ENCODE peak calls at places on chromosomes 4 and X, in five cellular contexts. N is transverse colon; L is CD4-positive, alpha-beta T cell; C is cardiac muscle cell; Q is K562. W is an unnamed sample.

GRCh38 chr4:8403173-8403753 is 37.3 kb downstream of the ACOX3 start:
- DNase-seq in N (peak; percentile 75), L (peak; percentile 47), C (peak; percentile 90), Q (peak; percentile 75), W (peak; percentile 66)

GRCh38 chrX:138866643-138867042 is 155.1 kb upstream of the FGF13 start:
- DNase-seq in N (no peak), L (no peak), C (no peak), Q (no peak), W (no peak)

GRCh38 chrX:85109235-85109634 is 105.6 kb downstream of the APOOL start:
- DNase-seq in N (no peak), L (no peak), C (peak; percentile 3), Q (peak; percentile 60), W (peak; percentile 4)

GRCh38 chrX:120401301-120401700 is 39.4 kb downstream of the ATP1B4 start:
- DNase-seq in N (no peak), L (no peak), C (peak; percentile 2), Q (no peak), W (no peak)

GRCh38 chr4:89123418-89123817 is 12.1 kb downstream of the TIGD2 start:
- DNase-seq in N (no peak), L (no peak), C (no peak), Q (no peak), W (no peak)

GRCh38 chr4:8917868-8918783 is 46.5 kb upstream of the HMX1 start:
- DNase-seq in N (peak; percentile 50), L (peak; percentile 54), C (peak; percentile 45), Q (peak; percentile 48), W (peak; percentile 68)

GRCh38 chrX:140508958-140509357 is 4.1 kb upstream of the SOX3 start:
- DNase-seq in N (no peak), L (no peak), C (no peak), Q (no peak), W (no peak)

GRCh38 chrX:103533428-103534216 is 14.3 kb upstream of the RAB40A start:
- DNase-seq in N (peak; percentile 83), L (peak; percentile 60), C (peak; percentile 84), Q (peak; percentile 71), W (peak; percentile 75)

GRCh38 chr4:94390804-94391410 is 48.3 kb upstream of the HPGDS start:
- DNase-seq in N (no peak), L (no peak), C (peak; percentile 25), Q (peak; percentile 42), W (no peak)

GRCh38 chr4:56465599-56466295 is 1.7 kb upstream of the SRP72 start:
- DNase-seq in N (no peak), L (no peak), C (peak; percentile 39), Q (peak; percentile 34), W (no peak)

GRCh38 chr4:56468097-56468422 is 643 bp downstream of the SRP72 start:
- DNase-seq in N (peak; percentile 50), L (peak; percentile 7), C (peak; percentile 35), Q (peak; percentile 69), W (peak; percentile 38)

GRCh38 chr4:56466910-56467283 is 520 bp upstream of the SRP72 start:
- DNase-seq in N (no peak), L (no peak), C (no peak), Q (peak; percentile 17), W (no peak)

GRCh38 chr4:56469489-56470210 is 2.2 kb downstream of the SRP72 start:
- DNase-seq in N (no peak), L (no peak), C (peak; percentile 10), Q (no peak), W (no peak)

GRCh38 chr4:56467284-56468096 is at the start of gene SRP72:
- DNase-seq in N (peak; percentile 91), L (peak; percentile 87), C (peak; percentile 91), Q (peak; percentile 96), W (peak; percentile 89)
- TF ChIP-seq CTCF in N (no peak), L (no peak), C (no peak), Q (no peak), W (no peak)

GRCh38 chrX:24693453-24694202 is at the start of gene POLA1:
- DNase-seq in N (peak; percentile 91), L (peak; percentile 41), C (peak; percentile 98), Q (peak; percentile 96), W (peak; percentile 93)
- TF ChIP-seq CTCF in N (no peak), L (no peak), C (peak; percentile 41), Q (peak; percentile 42), W (no peak)

DNA sequence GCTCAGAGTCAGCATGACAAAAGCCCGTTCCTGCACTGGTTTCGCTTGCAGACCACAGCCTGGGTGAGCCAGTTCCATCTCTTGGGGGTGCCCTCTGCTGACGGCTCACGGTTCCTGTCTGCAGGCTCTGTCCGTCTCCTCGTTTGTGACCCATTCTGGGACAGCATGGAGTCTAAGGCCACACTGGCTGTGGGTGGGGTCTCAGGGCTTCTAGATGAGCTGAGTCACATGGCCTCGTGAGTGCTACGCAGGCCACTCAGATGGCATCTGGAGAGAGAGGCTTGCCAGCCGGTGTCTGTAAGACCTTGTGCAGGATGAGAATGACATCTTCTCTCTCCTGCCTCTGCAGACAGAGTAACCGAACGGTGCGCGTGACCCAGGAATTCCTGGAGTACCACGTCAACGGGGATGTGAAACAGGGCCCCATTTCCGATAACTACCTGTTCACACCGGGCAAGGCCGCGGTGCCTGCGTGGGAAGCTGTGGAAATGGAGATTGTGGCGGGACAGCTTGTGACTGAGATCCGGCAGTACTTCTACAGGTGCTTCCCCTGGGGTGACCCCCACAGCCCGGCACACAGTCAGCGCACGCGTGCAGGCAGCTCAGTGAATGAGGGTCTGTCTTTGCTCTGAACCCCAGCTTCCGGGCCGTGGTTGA is 31.6 kb upstream of the MRFAP1 start:
- DNase-seq in N (no peak), L (no peak), C (no peak), Q (peak; percentile 28), W (no peak)
- TF ChIP-seq CTCF in N (no peak), L (no peak), C (no peak), Q (peak; percentile 30), W (no peak)

GRCh38 chr4:22959483-22959882 is 266.7 kb downstream of the GBA3 start:
- DNase-seq in N (no peak), L (no peak), C (no peak), Q (no peak), W (no peak)

GRCh38 chr4:22957774-22958173 is 265.0 kb downstream of the GBA3 start:
- DNase-seq in N (no peak), L (no peak), C (no peak), Q (no peak), W (no peak)

GRCh38 chr4:22962186-22962786 is 269.5 kb downstream of the GBA3 start:
- DNase-seq in N (no peak), L (no peak), C (peak; percentile 30), Q (peak; percentile 18), W (peak; percentile 7)
- TF ChIP-seq CTCF in N (peak; percentile 44), L (no peak), C (peak; percentile 53), Q (no peak), W (peak; percentile 12)

GRCh38 chr4:147056951-147057630 is 111.4 kb upstream of the TTC29 start:
- DNase-seq in N (no peak), L (no peak), C (peak; percentile 46), Q (no peak), W (no peak)
- TF ChIP-seq CTCF in N (no peak), L (no peak), C (no peak), Q (no peak), W (no peak)

GRCh38 chr4:186651624-186652023 is 72.0 kb downstream of the FAT1 start:
- DNase-seq in N (peak; percentile 37), L (no peak), C (peak; percentile 29), Q (no peak), W (peak; percentile 85)

GRCh38 chr4:186651181-186651603 is 72.5 kb downstream of the FAT1 start:
- DNase-seq in N (no peak), L (no peak), C (no peak), Q (no peak), W (peak; percentile 46)

GRCh38 chr4:186650401-186651180 is 73.1 kb downstream of the FAT1 start:
- DNase-seq in N (no peak), L (no peak), C (no peak), Q (no peak), W (no peak)

GRCh38 chr4:186657766-186658165 is 65.9 kb downstream of the FAT1 start:
- DNase-seq in N (no peak), L (no peak), C (peak; percentile 25), Q (no peak), W (no peak)

GRCh38 chr4:186653973-186654372 is 69.7 kb downstream of the FAT1 start:
- DNase-seq in N (no peak), L (no peak), C (no peak), Q (peak; percentile 14), W (no peak)
- TF ChIP-seq CTCF in N (no peak), L (no peak), C (no peak), Q (no peak), W (no peak)

GRCh38 chr4:139622856-139623255 is 42.8 kb upstream of the MGST2 start:
- DNase-seq in N (no peak), L (no peak), C (no peak), Q (no peak), W (no peak)

GRCh38 chr4:139619644-139620043 is 46.0 kb upstream of the MGST2 start:
- DNase-seq in N (no peak), L (no peak), C (peak; percentile 50), Q (peak; percentile 37), W (no peak)

DNA sequence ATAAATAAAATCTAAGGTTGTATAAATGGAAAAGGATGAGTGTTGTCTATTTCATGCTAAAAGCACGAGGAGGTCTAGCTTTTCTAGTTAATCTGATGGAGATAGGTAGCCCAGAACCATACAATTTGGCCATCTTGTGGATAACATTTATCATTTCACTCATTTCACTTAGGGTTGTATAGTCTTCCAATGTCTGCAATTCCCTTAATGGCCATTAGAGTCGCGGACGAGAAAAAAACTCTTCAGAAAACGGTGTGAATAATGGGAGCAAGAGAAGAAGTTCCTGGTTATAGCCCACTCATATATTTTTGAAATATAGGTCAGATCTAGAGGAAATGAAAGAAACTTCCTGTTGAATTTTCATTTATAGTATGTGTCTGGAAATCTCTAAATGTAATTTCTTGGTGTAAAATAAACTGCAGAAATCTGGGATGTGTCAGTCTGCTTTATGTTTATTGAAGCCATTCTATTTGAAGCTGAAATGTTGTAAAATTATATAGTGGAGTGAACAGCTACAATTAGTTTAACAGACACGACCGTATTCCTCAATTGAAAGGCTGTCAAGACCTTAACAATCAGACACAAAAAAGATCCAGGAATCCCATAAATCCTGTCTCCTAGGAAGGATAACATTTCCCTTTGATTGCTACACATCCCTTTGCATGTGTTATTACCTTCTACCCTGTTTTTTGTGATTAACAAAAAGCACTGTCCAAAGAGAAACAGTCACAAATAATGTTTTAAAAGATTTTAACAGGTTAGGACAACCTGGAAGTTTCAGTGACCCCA is 47.7 kb upstream of the MGST2 start:
- DNase-seq in N (no peak), L (no peak), C (peak; percentile 22), Q (peak; percentile 30), W (no peak)
- TF ChIP-seq CTCF in N (peak; percentile 28), L (no peak), C (peak; percentile 46), Q (peak; percentile 51), W (no peak)